ENCODE peak calls at places on chromosomes 12 and 14, in five cellular contexts. Y is SK-N-SH, X is cardiac fibroblast, A is A549, I is upper lobe of left lung. P is an unnamed sample.

GRCh38 chr14:47155395-47155794 is 503.8 kb upstream of the RPL10L start:
- DNase-seq in X (no peak), I (peak), Y (no peak), A (no peak), P (no peak)

GRCh38 chr12:2484141-2484776 is 310.5 kb upstream of the FKBP4 start:
- DNase-seq in X (no peak), Y (no peak), I (no peak), A (no peak), P (no peak)

GRCh38 chr14:61322799-61323290 is 1.5 kb downstream of the PRKCH start:
- DNase-seq in X (peak), A (peak), Y (peak), I (no peak), P (peak)

GRCh38 chr14:79369359-79370332 is 841.7 kb downstream of the DIO2 start:
- DNase-seq in I (no peak), X (peak), Y (peak), A (peak), P (peak)

GRCh38 chr12:58540480-58541299 is 379.6 kb downstream of the LRIG3 start:
- DNase-seq in A (peak), X (peak), I (no peak), Y (peak), P (peak)

GRCh38 chr12:102182635-102183034 is 15.0 kb downstream of the PMCH start:
- DNase-seq in X (peak), Y (no peak), I (no peak), A (no peak), P (no peak)

GRCh38 chr14:66939409-66939808 is 249.8 kb upstream of the GARIN2 start:
- DNase-seq in Y (no peak), I (no peak), X (no peak), A (no peak), P (no peak)

GRCh38 chr14:103402700-103403099 is 17.5 kb downstream of the MARK3 start:
- DNase-seq in I (no peak), Y (no peak), A (no peak), X (peak), P (peak)

GRCh38 chr12:10408842-10409241 is 715 bp downstream of the KLRC4 start:
- DNase-seq in I (no peak), A (no peak), Y (no peak), X (no peak), P (no peak)

GRCh38 chr14:66476964-66477363 is 9.2 kb upstream of the CCDC196 start:
- DNase-seq in Y (peak), A (peak), X (peak), I (no peak), P (peak)

GRCh38 chr14:65170768-65171251 is 68.5 kb upstream of the MAX start:
- DNase-seq in Y (peak), X (peak), I (peak), A (peak), P (peak)

GRCh38 chr14:33774161-33774560 is 176.7 kb downstream of the EGLN3 start:
- DNase-seq in I (no peak), X (no peak), A (no peak), Y (no peak), P (no peak)
- TF ChIP-seq CTCF in I (no peak), X (no peak), A (no peak), Y (no peak), P (no peak)

GRCh38 chr12:54977857-54978256 is 6.7 kb downstream of the TESPA1 start:
- DNase-seq in A (no peak), I (no peak), X (no peak), Y (no peak), P (no peak)
- H3K4me3 ChIP-seq in A (no peak), I (no peak), X (no peak), Y (no peak), P (no peak)

GRCh38 chr12:28443337-28443736 is 253.1 kb downstream of the CCDC91 start:
- DNase-seq in A (no peak), Y (no peak), X (no peak), I (no peak), P (no peak)
- TF ChIP-seq CTCF in A (no peak), Y (no peak), X (no peak), I (no peak), P (no peak)

GRCh38 chr12:52042706-52043385 is 8.4 kb upstream of the NR4A1 start:
- DNase-seq in X (no peak), Y (no peak), A (no peak), I (no peak), P (no peak)

GRCh38 chr12:52041032-52041431 is 10.2 kb upstream of the NR4A1 start:
- DNase-seq in Y (no peak), A (no peak), I (no peak), X (no peak), P (no peak)

GRCh38 chr12:52043386-52044212 is 7.6 kb upstream of the NR4A1 start:
- DNase-seq in I (peak), A (no peak), X (peak), Y (no peak), P (no peak)

GRCh38 chr12:52044284-52044983 is 6.8 kb upstream of the NR4A1 start:
- DNase-seq in A (no peak), X (peak), I (peak), Y (no peak), P (no peak)

GRCh38 chr12:52041695-52042123 is 9.5 kb upstream of the NR4A1 start:
- DNase-seq in X (no peak), A (peak), I (no peak), Y (no peak), P (peak)
- H3K4me3 ChIP-seq in X (no peak), A (no peak), I (no peak), Y (no peak), P (no peak)

GRCh38 chr14:93032301-93032929 is 83.3 kb downstream of the ITPK1 start:
- DNase-seq in X (peak), I (no peak), A (peak), Y (no peak), P (no peak)

GRCh38 chr14:93034671-93034994 is 81.1 kb downstream of the ITPK1 start:
- DNase-seq in A (no peak), X (no peak), Y (no peak), I (no peak), P (no peak)

GRCh38 chr14:93033039-93033982 is 82.4 kb downstream of the ITPK1 start:
- DNase-seq in A (no peak), Y (no peak), X (no peak), I (no peak), P (no peak)

GRCh38 chr14:93035585-93035916 is 80.2 kb downstream of the ITPK1 start:
- DNase-seq in Y (no peak), I (no peak), A (no peak), X (no peak), P (no peak)

DNA sequence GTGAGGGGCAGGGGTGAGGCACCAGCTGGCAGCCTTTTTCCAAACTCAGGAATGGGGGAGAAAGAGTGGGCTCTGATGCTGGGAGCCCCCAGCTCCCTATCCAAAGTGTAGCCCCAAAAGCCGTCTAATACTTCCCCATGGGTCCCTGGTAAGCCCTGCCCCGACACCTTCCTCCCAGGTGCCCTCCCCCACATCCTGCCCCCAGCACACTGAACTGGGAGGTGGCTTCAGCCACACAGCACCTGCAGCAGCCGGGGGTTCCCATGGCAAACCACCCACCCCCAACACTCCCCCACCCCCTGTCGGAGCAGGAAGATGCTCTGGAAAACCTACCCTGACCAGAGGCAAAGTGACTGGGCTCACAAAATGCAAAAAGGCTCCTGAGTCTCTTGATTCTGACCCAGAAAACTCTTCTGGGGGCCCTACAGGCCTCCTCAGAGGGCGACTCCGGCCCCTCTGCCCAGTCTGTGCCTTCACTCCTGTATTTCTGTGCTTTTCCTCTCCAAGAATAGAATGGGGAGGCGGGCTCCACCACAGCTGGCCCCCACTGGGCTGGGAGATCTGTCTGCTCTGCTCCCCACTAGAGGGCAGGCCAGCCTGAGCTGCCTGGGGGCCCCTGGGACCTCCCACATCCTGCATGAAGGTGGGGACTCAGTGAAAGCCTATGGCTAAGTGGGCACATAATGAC is 81.6 kb downstream of the ITPK1 start:
- DNase-seq in X (no peak), Y (peak), I (no peak), A (no peak), P (no peak)
- TF ChIP-seq CTCF in X (peak), Y (peak), I (peak), A (peak), P (peak)

DNA sequence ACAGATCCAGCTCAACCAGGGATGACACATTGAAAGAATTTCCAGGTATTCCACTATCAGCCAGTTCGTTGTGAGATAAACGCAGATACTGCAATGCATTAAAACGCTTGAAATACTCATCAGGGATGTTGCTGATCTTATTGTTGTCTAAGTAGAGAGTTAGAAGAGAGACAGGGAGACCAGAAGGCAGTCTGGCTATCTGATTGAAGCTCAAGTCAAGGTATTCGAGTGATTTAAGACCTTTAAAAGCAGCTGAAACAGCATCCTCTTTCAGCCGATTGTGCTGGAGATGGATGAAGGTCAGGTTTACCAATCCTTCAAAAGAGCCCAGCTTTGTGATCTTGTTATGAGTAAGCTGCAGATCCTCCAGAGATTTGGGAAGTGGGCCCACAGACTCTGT is 3.1 kb downstream of the LUM start:
- DNase-seq in I (no peak), X (no peak), Y (no peak), A (no peak), P (no peak)
- H3K4me3 ChIP-seq in I (no peak), X (no peak), Y (no peak), A (no peak), P (no peak)

GRCh38 chr14:68950111-68950510 is 29.0 kb downstream of the ACTN1 start:
- DNase-seq in A (peak), I (no peak), X (peak), Y (no peak), P (peak)
- TF ChIP-seq CTCF in A (no peak), I (no peak), X (no peak), Y (no peak), P (no peak)

P was measured in choroid plexus epithelial cell.